ENCODE peak calls at places on chromosomes 3 and 15, in eight cellular contexts. E is non-pigmented ciliary epithelial cell, C is anterior cingulate cortex, Y is ovary, A is GM12891, U is amniotic stem cell, M is MG63, G is caudate nucleus. Q is an unnamed sample.

GRCh38 chr3:159158801-159159200 is 356.9 kb downstream of the MFSD1 start:
- DNase-seq in E (no peak), C (no peak), Y (no peak), A (no peak), U (no peak), M (no peak), G (no peak), Q (no peak)

GRCh38 chr3:177475266-177475665 is 278.0 kb upstream of the TBL1XR1 start:
- DNase-seq in E (no peak), C (no peak), Y (no peak), A (no peak), U (no peak), M (no peak), G (no peak), Q (no peak)

GRCh38 chr3:183210341-183210740 is 42.7 kb upstream of the B3GNT5 start:
- DNase-seq in E (no peak), C (no peak), Y (no peak), A (no peak), U (no peak), M (no peak), G (no peak), Q (no peak)

GRCh38 chr3:12002912-12003311 is 1.3 kb upstream of the SYN2 start:
- DNase-seq in E (no peak), C (no peak), Y (no peak), A (no peak), U (no peak), M (no peak), G (no peak), Q (no peak)

GRCh38 chr3:14832975-14833722 is 14.4 kb downstream of the FGD5 start:
- DNase-seq in E (no peak), C (no peak), Y (no peak), A (no peak), U (no peak), M (no peak), G (no peak), Q (no peak)

GRCh38 chr3:120013481-120013880 is 80.8 kb downstream of the GSK3B start:
- DNase-seq in E (no peak), C (no peak), Y (no peak), A (no peak), U (no peak), M (no peak), G (no peak), Q (no peak)

GRCh38 chr3:143134446-143134845 is 14.9 kb downstream of the CHST2 start:
- DNase-seq in E (no peak), C (no peak), Y (no peak), A (no peak), U (no peak), M (peak), G (peak), Q (no peak)

GRCh38 chr3:174223042-174223441 is 636.1 kb upstream of the NAALADL2 start:
- DNase-seq in E (no peak), C (no peak), Y (no peak), A (no peak), U (no peak), M (no peak), G (no peak), Q (no peak)

GRCh38 chr15:90427185-90427584 is 39.1 kb downstream of the IQGAP1 start:
- DNase-seq in E (no peak), C (no peak), Y (no peak), A (no peak), U (no peak), M (no peak), G (no peak), Q (no peak)

GRCh38 chr15:55816017-55816416 is 73.1 kb upstream of the PRTG start:
- DNase-seq in E (no peak), C (no peak), Y (no peak), A (no peak), U (no peak), M (no peak), G (no peak), Q (no peak)

GRCh38 chr3:49263490-49263889 is 13.5 kb downstream of the C3orf62 start:
- DNase-seq in E (no peak), C (no peak), Y (peak), A (no peak), U (no peak), M (no peak), G (no peak), Q (no peak)

GRCh38 chr3:40677321-40677720 is 152.6 kb downstream of the ZNF621 start:
- DNase-seq in E (no peak), C (no peak), Y (no peak), A (no peak), U (no peak), M (no peak), G (no peak), Q (no peak)

GRCh38 chr3:193727089-193727488 is 134.1 kb downstream of the OPA1 start:
- DNase-seq in E (no peak), C (no peak), Y (no peak), A (no peak), U (no peak), M (no peak), G (no peak), Q (no peak)

GRCh38 chr3:69842789-69843188 is 103.5 kb downstream of the MITF start:
- DNase-seq in E (no peak), C (no peak), Y (no peak), A (no peak), U (no peak), M (no peak), G (no peak), Q (peak)

Q was measured in left cardiac atrium.